ENCODE peak calls at places on chromosome 5, in ten cellular contexts. A is activated CD8-positive, alpha-beta memory T cell treated with anti-CD3 and anti-CD28 coated beads, Interleukin-2, amount 50 U/mL, for 48 hours; L is NCI-H2029 treated with DMSO at 0.1 percent for 48 hours; W is effector memory CD8-positive, alpha-beta T cell; B is GM12878; F is ACHN; E is fibroblast of the conjunctiva; Z is HAP-1; V is left colon; P is fibroblast of the aortic adventitia. D is an unnamed sample.

GRCh38 chr5:128684951-128685350 is 146.9 kb upstream of the FBN2 start:
- DNase-seq in A (no peak), F (no peak), Z (no peak), L (no peak), B (no peak), V (no peak), E (no peak), P (peak; percentile 9), W (no peak), D (no peak)

GRCh38 chr5:100840364-100840763 is 62.7 kb downstream of the ST8SIA4 start:
- DNase-seq in F (peak; percentile 58), L (no peak), B (peak; percentile 81), A (no peak), P (peak; percentile 65), W (no peak), E (no peak), Z (no peak), V (no peak), D (no peak)

GRCh38 chr5:159331099-159331973 is 1.0 kb upstream of the IL12B start:
- DNase-seq in E (peak; percentile 35), F (peak; percentile 50), W (peak; percentile 77), L (no peak), B (no peak), A (peak; percentile 93), P (peak; percentile 36), Z (peak; percentile 83), V (peak; percentile 39), D (no peak)

GRCh38 chr5:141476132-141476909 is 555 bp downstream of the PCDHGC3 start:
- DNase-seq in V (peak; percentile 46), B (no peak), L (peak; percentile 14), W (no peak), A (no peak), F (peak; percentile 62), E (peak; percentile 39), Z (no peak), P (peak; percentile 84), D (no peak)

GRCh38 chr5:124343451-124343867 is 403.0 kb downstream of the ZNF608 start:
- DNase-seq in P (peak; percentile 77), W (no peak), V (no peak), E (peak; percentile 76), Z (no peak), F (no peak), L (peak; percentile 76), B (no peak), A (no peak), D (no peak)

GRCh38 chr5:68898961-68899471 is 194.8 kb upstream of the SLC30A5 start:
- DNase-seq in E (peak; percentile 43), Z (no peak), B (no peak), W (no peak), L (peak; percentile 54), P (peak; percentile 46), F (no peak), V (no peak), A (no peak), D (no peak)

GRCh38 chr5:72920690-72921089 is 35.2 kb upstream of the FCHO2 start:
- DNase-seq in P (peak; percentile 55), B (no peak), F (peak; percentile 51), W (no peak), L (no peak), V (no peak), E (peak; percentile 6), Z (no peak), A (no peak), D (no peak)

GRCh38 chr5:73793911-73794310 is 167.9 kb downstream of the ARHGEF28 start:
- DNase-seq in B (no peak), L (no peak), F (no peak), V (no peak), Z (no peak), A (no peak), E (no peak), P (peak; percentile 72), W (no peak), D (no peak)

GRCh38 chr5:154143121-154143725 is 47.3 kb upstream of the GALNT10 start:
- DNase-seq in B (no peak), F (no peak), L (no peak), V (no peak), P (no peak), A (no peak), W (no peak), Z (no peak), E (no peak), D (peak; percentile 13)

GRCh38 chr5:33788922-33789321 is 102.9 kb downstream of the ADAMTS12 start:
- DNase-seq in Z (no peak), F (peak; percentile 62), W (no peak), L (no peak), A (no peak), B (no peak), E (peak; percentile 62), V (no peak), P (peak; percentile 98), D (no peak)

GRCh38 chr5:172896465-172896864 is 62.4 kb downstream of the ERGIC1 start:
- DNase-seq in P (no peak), W (no peak), V (no peak), E (no peak), B (no peak), F (no peak), A (no peak), Z (no peak), L (no peak), D (no peak)

GRCh38 chr5:127338501-127338900 is 47.9 kb downstream of the MEGF10 start:
- DNase-seq in A (no peak), F (no peak), V (no peak), W (no peak), E (no peak), B (no peak), Z (no peak), L (no peak), P (no peak), D (no peak)

GRCh38 chr5:155943516-155944407 is 383.2 kb upstream of the SGCD start:
- DNase-seq in W (peak; percentile 3), V (peak; percentile 32), L (peak; percentile 8), B (no peak), Z (peak; percentile 63), E (peak; percentile 43), A (no peak), P (peak; percentile 3), F (peak; percentile 35), D (peak; percentile 22)

GRCh38 chr5:96687812-96688453 is 25.8 kb downstream of the CAST start:
- DNase-seq in F (peak; percentile 66), W (no peak), V (no peak), E (peak; percentile 49), A (no peak), P (peak; percentile 79), L (peak; percentile 69), B (no peak), Z (no peak), D (no peak)

GRCh38 chr5:34007116-34007674 is 655 bp downstream of the AMACR start:
- DNase-seq in V (no peak), P (peak; percentile 22), Z (peak; percentile 10), B (no peak), W (no peak), L (no peak), F (peak; percentile 4), A (no peak), E (no peak), D (no peak)

GRCh38 chr5:59037453-59038168 is 454.7 kb downstream of the RAB3C start:
- DNase-seq in W (no peak), L (no peak), Z (no peak), E (no peak), A (no peak), B (no peak), V (no peak), P (peak; percentile 28), F (no peak), D (no peak)